ENCODE peak calls at places on chromosomes 13 and 19, in seven cellular contexts. One of them, this sample, is unnamed.

GRCh38 chr13:64936879-64937278 is 2293.3 kb downstream of the PCDH9 start:
- DNase-seq in tibial nerve: no peak
- DNase-seq in GM23248: no peak
- DNase-seq in PC-3: no peak
- DNase-seq in CD8-positive, alpha-beta T cell: no peak
- DNase-seq in GF-D8: no peak
- DNase-seq in fibroblast of the aortic adventitia: no peak
- DNase-seq in this sample: no peak

GRCh38 chr13:47133024-47133445 is 236.2 kb upstream of the HTR2A start:
- DNase-seq in tibial nerve: no peak
- DNase-seq in GM23248: no peak
- DNase-seq in PC-3: no peak
- DNase-seq in CD8-positive, alpha-beta T cell: no peak
- DNase-seq in GF-D8: no peak
- DNase-seq in fibroblast of the aortic adventitia: peak; percentile 16
- DNase-seq in this sample: peak; percentile 25

GRCh38 chr19:45958320-45958719 is 15.3 kb downstream of the NOVA2 start:
- DNase-seq in tibial nerve: no peak
- DNase-seq in GM23248: no peak
- DNase-seq in PC-3: no peak
- DNase-seq in CD8-positive, alpha-beta T cell: no peak
- DNase-seq in GF-D8: no peak
- DNase-seq in fibroblast of the aortic adventitia: no peak
- DNase-seq in this sample: no peak

GRCh38 chr19:54095136-54095858 is 5.3 kb downstream of the OSCAR start:
- DNase-seq in tibial nerve: no peak
- DNase-seq in GM23248: no peak
- DNase-seq in PC-3: no peak
- DNase-seq in CD8-positive, alpha-beta T cell: no peak
- DNase-seq in GF-D8: no peak
- DNase-seq in fibroblast of the aortic adventitia: no peak
- DNase-seq in this sample: no peak

GRCh38 chr19:38303517-38304351 is at the start of gene C19orf33:
- DNase-seq in tibial nerve: no peak
- DNase-seq in GM23248: peak; percentile 22
- DNase-seq in PC-3: peak; percentile 88
- DNase-seq in CD8-positive, alpha-beta T cell: no peak
- DNase-seq in GF-D8: no peak
- DNase-seq in fibroblast of the aortic adventitia: no peak
- DNase-seq in this sample: peak; percentile 22

GRCh38 chr13:50527612-50528509 is 315.6 kb downstream of the DLEU7 start:
- DNase-seq in tibial nerve: no peak
- DNase-seq in GM23248: peak; percentile 25
- DNase-seq in PC-3: no peak
- DNase-seq in CD8-positive, alpha-beta T cell: no peak
- DNase-seq in GF-D8: no peak
- DNase-seq in fibroblast of the aortic adventitia: no peak
- DNase-seq in this sample: no peak

GRCh38 chr13:20715340-20715732 is 11.8 kb downstream of the IL17D start:
- DNase-seq in tibial nerve: no peak
- DNase-seq in GM23248: peak; percentile 21
- DNase-seq in PC-3: no peak
- DNase-seq in CD8-positive, alpha-beta T cell: no peak
- DNase-seq in GF-D8: no peak
- DNase-seq in fibroblast of the aortic adventitia: peak; percentile 53
- DNase-seq in this sample: no peak

GRCh38 chr13:76856141-76856571 is 30.0 kb downstream of the KCTD12 start:
- DNase-seq in tibial nerve: no peak
- DNase-seq in GM23248: peak; percentile 75
- DNase-seq in PC-3: peak; percentile 40
- DNase-seq in CD8-positive, alpha-beta T cell: no peak
- DNase-seq in GF-D8: no peak
- DNase-seq in fibroblast of the aortic adventitia: peak; percentile 84
- DNase-seq in this sample: peak; percentile 69

GRCh38 chr19:33654840-33655508 is 33.2 kb downstream of the CHST8 start:
- DNase-seq in tibial nerve: no peak
- DNase-seq in GM23248: no peak
- DNase-seq in PC-3: no peak
- DNase-seq in CD8-positive, alpha-beta T cell: no peak
- DNase-seq in GF-D8: no peak
- DNase-seq in fibroblast of the aortic adventitia: no peak
- DNase-seq in this sample: no peak

GRCh38 chr13:31310356-31310755 is 110.6 kb downstream of the B3GLCT start:
- DNase-seq in tibial nerve: no peak
- DNase-seq in GM23248: no peak
- DNase-seq in PC-3: no peak
- DNase-seq in CD8-positive, alpha-beta T cell: no peak
- DNase-seq in GF-D8: no peak
- DNase-seq in fibroblast of the aortic adventitia: no peak
- DNase-seq in this sample: no peak

GRCh38 chr13:65966991-65967451 is 1263.1 kb downstream of the PCDH9 start:
- DNase-seq in tibial nerve: no peak
- DNase-seq in GM23248: peak; percentile 29
- DNase-seq in PC-3: peak; percentile 71
- DNase-seq in CD8-positive, alpha-beta T cell: no peak
- DNase-seq in GF-D8: peak; percentile 4
- DNase-seq in fibroblast of the aortic adventitia: peak; percentile 74
- DNase-seq in this sample: peak; percentile 5

GRCh38 chr19:3250675-3251074 is 26.2 kb downstream of the CELF5 start:
- DNase-seq in tibial nerve: no peak
- DNase-seq in GM23248: peak; percentile 43
- DNase-seq in PC-3: peak; percentile 38
- DNase-seq in CD8-positive, alpha-beta T cell: peak; percentile 17
- DNase-seq in GF-D8: no peak
- DNase-seq in fibroblast of the aortic adventitia: peak; percentile 15
- DNase-seq in this sample: no peak

GRCh38 chr13:36421447-36421846 is 10.8 kb upstream of the CCNA1 start:
- DNase-seq in tibial nerve: no peak
- DNase-seq in GM23248: peak; percentile 42
- DNase-seq in PC-3: peak; percentile 29
- DNase-seq in CD8-positive, alpha-beta T cell: no peak
- DNase-seq in GF-D8: peak; percentile 58
- DNase-seq in fibroblast of the aortic adventitia: peak; percentile 43
- DNase-seq in this sample: peak; percentile 51

GRCh38 chr13:20826810-20827560 is 53.2 kb upstream of the EEF1AKMT1 start:
- DNase-seq in tibial nerve: no peak
- DNase-seq in GM23248: peak; percentile 42
- DNase-seq in PC-3: no peak
- DNase-seq in CD8-positive, alpha-beta T cell: no peak
- DNase-seq in GF-D8: no peak
- DNase-seq in fibroblast of the aortic adventitia: peak; percentile 36
- DNase-seq in this sample: peak; percentile 36

GRCh38 chr19:21045028-21045427 is 24.6 kb downstream of the ZNF430 start:
- DNase-seq in tibial nerve: no peak
- DNase-seq in GM23248: no peak
- DNase-seq in PC-3: no peak
- DNase-seq in CD8-positive, alpha-beta T cell: no peak
- DNase-seq in GF-D8: no peak
- DNase-seq in fibroblast of the aortic adventitia: no peak
- DNase-seq in this sample: no peak

GRCh38 chr13:101751488-101751887 is 299.0 kb downstream of the ITGBL1 start:
- DNase-seq in tibial nerve: no peak
- DNase-seq in GM23248: peak; percentile 30
- DNase-seq in PC-3: peak; percentile 92
- DNase-seq in CD8-positive, alpha-beta T cell: no peak
- DNase-seq in GF-D8: no peak
- DNase-seq in fibroblast of the aortic adventitia: peak; percentile 58
- DNase-seq in this sample: peak; percentile 60

GRCh38 chr19:16943942-16944625 is 55.3 kb downstream of the F2RL3 start:
- DNase-seq in tibial nerve: no peak
- DNase-seq in GM23248: no peak
- DNase-seq in PC-3: no peak
- DNase-seq in CD8-positive, alpha-beta T cell: no peak
- DNase-seq in GF-D8: no peak
- DNase-seq in fibroblast of the aortic adventitia: no peak
- DNase-seq in this sample: no peak

GRCh38 chr13:47679391-47679790 is 321.7 kb downstream of the SUCLA2 start:
- DNase-seq in tibial nerve: no peak
- DNase-seq in GM23248: peak; percentile 76
- DNase-seq in PC-3: peak; percentile 52
- DNase-seq in CD8-positive, alpha-beta T cell: no peak
- DNase-seq in GF-D8: no peak
- DNase-seq in fibroblast of the aortic adventitia: peak; percentile 52
- DNase-seq in this sample: peak; percentile 61

GRCh38 chr19:5360003-5360820 is 19.6 kb upstream of the PTPRS start:
- DNase-seq in tibial nerve: no peak
- DNase-seq in GM23248: peak; percentile 52
- DNase-seq in PC-3: peak; percentile 92
- DNase-seq in CD8-positive, alpha-beta T cell: no peak
- DNase-seq in GF-D8: no peak
- DNase-seq in fibroblast of the aortic adventitia: no peak
- DNase-seq in this sample: peak; percentile 49

GRCh38 chr13:29508130-29508873 is 87.2 kb downstream of the SLC7A1 start:
- DNase-seq in tibial nerve: peak; percentile 82
- DNase-seq in GM23248: peak; percentile 86
- DNase-seq in PC-3: peak; percentile 86
- DNase-seq in CD8-positive, alpha-beta T cell: peak; percentile 69
- DNase-seq in GF-D8: peak; percentile 26
- DNase-seq in fibroblast of the aortic adventitia: peak; percentile 91
- DNase-seq in this sample: peak; percentile 89

GRCh38 chr13:39353988-39354387 is 249.0 kb downstream of the LHFPL6 start:
- DNase-seq in tibial nerve: no peak
- DNase-seq in GM23248: peak; percentile 55
- DNase-seq in PC-3: no peak
- DNase-seq in CD8-positive, alpha-beta T cell: no peak
- DNase-seq in GF-D8: no peak
- DNase-seq in fibroblast of the aortic adventitia: peak; percentile 60
- DNase-seq in this sample: peak; percentile 78

This sample was measured in astrocyte.